ENCODE peak calls at places on chromosomes 12 and 14, in nine cellular contexts. One of them, this sample, is unnamed.

GRCh38 chr14:52834440-52834842 is 43.0 kb upstream of the GNPNAT1 start:
- DNase-seq in NCI-H446 treated with DMSO at 0.1 percent for 48 hours: no peak
- DNase-seq in NCI-H1694 treated with DMSO at 0.1 percent for 48 hours: no peak
- DNase-seq in endothelial cell: no peak
- DNase-seq in transverse colon: no peak
- DNase-seq in mucosa of descending colon: no peak
- DNase-seq in RCC 7860: peak
- DNase-seq in amniotic epithelial cell: peak
- DNase-seq in AG20443: peak
- DNase-seq in this sample: no peak

GRCh38 chr14:93332032-93332852 is 594 bp downstream of the BTBD7 start:
- DNase-seq in NCI-H446 treated with DMSO at 0.1 percent for 48 hours: peak
- DNase-seq in amniotic epithelial cell: peak
- DNase-seq in NCI-H1694 treated with DMSO at 0.1 percent for 48 hours: peak
- DNase-seq in RCC 7860: no peak
- DNase-seq in mucosa of descending colon: peak
- DNase-seq in endothelial cell: peak
- DNase-seq in transverse colon: peak
- DNase-seq in AG20443: peak
- DNase-seq in this sample: peak

GRCh38 chr12:25401547-25402345 is 151.0 kb upstream of the KRAS start:
- DNase-seq in NCI-H446 treated with DMSO at 0.1 percent for 48 hours: no peak
- DNase-seq in mucosa of descending colon: no peak
- DNase-seq in transverse colon: no peak
- DNase-seq in RCC 7860: no peak
- DNase-seq in NCI-H1694 treated with DMSO at 0.1 percent for 48 hours: no peak
- DNase-seq in endothelial cell: no peak
- DNase-seq in amniotic epithelial cell: peak
- DNase-seq in AG20443: no peak
- DNase-seq in this sample: no peak

GRCh38 chr14:52175982-52176502 is 91.5 kb upstream of the PTGDR start:
- DNase-seq in endothelial cell: no peak
- DNase-seq in AG20443: no peak
- DNase-seq in NCI-H1694 treated with DMSO at 0.1 percent for 48 hours: no peak
- DNase-seq in mucosa of descending colon: peak
- DNase-seq in amniotic epithelial cell: no peak
- DNase-seq in RCC 7860: no peak
- DNase-seq in transverse colon: peak
- DNase-seq in NCI-H446 treated with DMSO at 0.1 percent for 48 hours: no peak
- DNase-seq in this sample: no peak

GRCh38 chr14:36941783-36942521 is 230.5 kb downstream of the SLC25A21 start:
- DNase-seq in amniotic epithelial cell: peak
- DNase-seq in NCI-H1694 treated with DMSO at 0.1 percent for 48 hours: peak
- DNase-seq in RCC 7860: peak
- DNase-seq in endothelial cell: peak
- DNase-seq in AG20443: peak
- DNase-seq in NCI-H446 treated with DMSO at 0.1 percent for 48 hours: peak
- DNase-seq in mucosa of descending colon: peak
- DNase-seq in transverse colon: peak
- DNase-seq in this sample: peak

GRCh38 chr12:49331360-49332222 is 5.4 kb downstream of the C1QL4 start:
- DNase-seq in transverse colon: peak
- DNase-seq in NCI-H446 treated with DMSO at 0.1 percent for 48 hours: peak
- DNase-seq in NCI-H1694 treated with DMSO at 0.1 percent for 48 hours: no peak
- DNase-seq in amniotic epithelial cell: peak
- DNase-seq in mucosa of descending colon: peak
- DNase-seq in AG20443: peak
- DNase-seq in RCC 7860: peak
- DNase-seq in endothelial cell: peak
- DNase-seq in this sample: peak

GRCh38 chr12:53754633-53755261 is 3.0 kb upstream of the CISTR start:
- DNase-seq in mucosa of descending colon: no peak
- DNase-seq in transverse colon: no peak
- DNase-seq in endothelial cell: no peak
- DNase-seq in NCI-H446 treated with DMSO at 0.1 percent for 48 hours: no peak
- DNase-seq in RCC 7860: no peak
- DNase-seq in AG20443: no peak
- DNase-seq in NCI-H1694 treated with DMSO at 0.1 percent for 48 hours: no peak
- DNase-seq in amniotic epithelial cell: peak
- DNase-seq in this sample: peak

GRCh38 chr12:124679533-124680371 is 112.3 kb upstream of the NCOR2 start:
- DNase-seq in AG20443: peak
- DNase-seq in transverse colon: no peak
- DNase-seq in mucosa of descending colon: no peak
- DNase-seq in RCC 7860: peak
- DNase-seq in amniotic epithelial cell: no peak
- DNase-seq in NCI-H446 treated with DMSO at 0.1 percent for 48 hours: no peak
- DNase-seq in endothelial cell: no peak
- DNase-seq in NCI-H1694 treated with DMSO at 0.1 percent for 48 hours: no peak
- DNase-seq in this sample: no peak

GRCh38 chr12:70101064-70101463 is 142.2 kb upstream of the CNOT2 start:
- DNase-seq in NCI-H446 treated with DMSO at 0.1 percent for 48 hours: no peak
- DNase-seq in transverse colon: no peak
- DNase-seq in NCI-H1694 treated with DMSO at 0.1 percent for 48 hours: no peak
- DNase-seq in AG20443: no peak
- DNase-seq in RCC 7860: no peak
- DNase-seq in amniotic epithelial cell: no peak
- DNase-seq in endothelial cell: no peak
- DNase-seq in mucosa of descending colon: no peak
- DNase-seq in this sample: no peak

GRCh38 chr12:3463927-3464326 is 27.1 kb upstream of the PRMT8 start:
- DNase-seq in NCI-H446 treated with DMSO at 0.1 percent for 48 hours: no peak
- DNase-seq in RCC 7860: no peak
- DNase-seq in transverse colon: no peak
- DNase-seq in endothelial cell: no peak
- DNase-seq in mucosa of descending colon: no peak
- DNase-seq in NCI-H1694 treated with DMSO at 0.1 percent for 48 hours: no peak
- DNase-seq in AG20443: no peak
- DNase-seq in amniotic epithelial cell: no peak
- DNase-seq in this sample: no peak

GRCh38 chr14:67517083-67517482 is 16.0 kb upstream of the PLEKHH1 start:
- DNase-seq in transverse colon: peak
- DNase-seq in NCI-H446 treated with DMSO at 0.1 percent for 48 hours: no peak
- DNase-seq in AG20443: peak
- DNase-seq in mucosa of descending colon: no peak
- DNase-seq in RCC 7860: no peak
- DNase-seq in endothelial cell: peak
- DNase-seq in amniotic epithelial cell: peak
- DNase-seq in NCI-H1694 treated with DMSO at 0.1 percent for 48 hours: no peak
- DNase-seq in this sample: peak

This sample was measured in cerebellum.